ENCODE peak calls at places on chromosomes 2 and 18, in seven cellular contexts. One of them, this sample, is unnamed.

GRCh38 chr18:46166261-46166970 is 62.2 kb downstream of the HAUS1 start:
- DNase-seq in AG10803: no peak
- DNase-seq in epithelial cell of esophagus: no peak
- DNase-seq in OCI-LY7: no peak
- DNase-seq in Kasumi-1: no peak
- DNase-seq in NCI-H1092 treated with DMSO at 0.1 percent for 48 hours: no peak
- DNase-seq in tibial artery: no peak
- DNase-seq in this sample: no peak

GRCh38 chr2:86413296-86414085 is 27.7 kb upstream of the KDM3A start:
- DNase-seq in AG10803: no peak
- DNase-seq in epithelial cell of esophagus: peak
- DNase-seq in OCI-LY7: no peak
- DNase-seq in Kasumi-1: no peak
- DNase-seq in NCI-H1092 treated with DMSO at 0.1 percent for 48 hours: no peak
- DNase-seq in tibial artery: no peak
- DNase-seq in this sample: no peak

GRCh38 chr2:237488295-237488694 is 1.2 kb downstream of the MLPH start:
- DNase-seq in AG10803: no peak
- DNase-seq in epithelial cell of esophagus: no peak
- DNase-seq in OCI-LY7: no peak
- DNase-seq in Kasumi-1: no peak
- DNase-seq in NCI-H1092 treated with DMSO at 0.1 percent for 48 hours: no peak
- DNase-seq in tibial artery: no peak
- DNase-seq in this sample: no peak

GRCh38 chr2:209671280-209671679 is 100.4 kb upstream of the UNC80 start:
- DNase-seq in AG10803: no peak
- DNase-seq in epithelial cell of esophagus: no peak
- DNase-seq in OCI-LY7: no peak
- DNase-seq in Kasumi-1: no peak
- DNase-seq in NCI-H1092 treated with DMSO at 0.1 percent for 48 hours: no peak
- DNase-seq in tibial artery: no peak
- DNase-seq in this sample: peak

GRCh38 chr2:58063641-58064040 is 17.0 kb downstream of the VRK2 start:
- DNase-seq in AG10803: peak
- DNase-seq in epithelial cell of esophagus: peak
- DNase-seq in OCI-LY7: no peak
- DNase-seq in Kasumi-1: no peak
- DNase-seq in NCI-H1092 treated with DMSO at 0.1 percent for 48 hours: no peak
- DNase-seq in tibial artery: no peak
- DNase-seq in this sample: no peak

GRCh38 chr2:203097735-203098134 is 83.1 kb downstream of the NBEAL1 start:
- DNase-seq in AG10803: no peak
- DNase-seq in epithelial cell of esophagus: peak
- DNase-seq in OCI-LY7: no peak
- DNase-seq in Kasumi-1: no peak
- DNase-seq in NCI-H1092 treated with DMSO at 0.1 percent for 48 hours: no peak
- DNase-seq in tibial artery: no peak
- DNase-seq in this sample: no peak

GRCh38 chr2:100178085-100178788 is 35.8 kb upstream of the AFF3 start:
- DNase-seq in AG10803: no peak
- DNase-seq in epithelial cell of esophagus: peak
- DNase-seq in OCI-LY7: peak
- DNase-seq in Kasumi-1: peak
- DNase-seq in NCI-H1092 treated with DMSO at 0.1 percent for 48 hours: no peak
- DNase-seq in tibial artery: no peak
- DNase-seq in this sample: no peak

GRCh38 chr2:130372833-130373807 is 17.3 kb downstream of the PTPN18 start:
- DNase-seq in AG10803: no peak
- DNase-seq in epithelial cell of esophagus: no peak
- DNase-seq in OCI-LY7: peak
- DNase-seq in Kasumi-1: no peak
- DNase-seq in NCI-H1092 treated with DMSO at 0.1 percent for 48 hours: no peak
- DNase-seq in tibial artery: no peak
- DNase-seq in this sample: no peak

GRCh38 chr2:14303366-14304115 is 329.0 kb upstream of the LRATD1 start:
- DNase-seq in AG10803: no peak
- DNase-seq in epithelial cell of esophagus: peak
- DNase-seq in OCI-LY7: peak
- DNase-seq in Kasumi-1: no peak
- DNase-seq in NCI-H1092 treated with DMSO at 0.1 percent for 48 hours: no peak
- DNase-seq in tibial artery: no peak
- DNase-seq in this sample: no peak

GRCh38 chr2:188788621-188789020 is 185.6 kb upstream of the COL3A1 start:
- DNase-seq in AG10803: peak
- DNase-seq in epithelial cell of esophagus: peak
- DNase-seq in OCI-LY7: no peak
- DNase-seq in Kasumi-1: peak
- DNase-seq in NCI-H1092 treated with DMSO at 0.1 percent for 48 hours: no peak
- DNase-seq in tibial artery: peak
- DNase-seq in this sample: no peak

GRCh38 chr18:37634516-37634915 is 68.9 kb upstream of the CELF4 start:
- DNase-seq in AG10803: no peak
- DNase-seq in epithelial cell of esophagus: no peak
- DNase-seq in OCI-LY7: no peak
- DNase-seq in Kasumi-1: no peak
- DNase-seq in NCI-H1092 treated with DMSO at 0.1 percent for 48 hours: no peak
- DNase-seq in tibial artery: no peak
- DNase-seq in this sample: no peak

GRCh38 chr2:159585607-159586006 is 30.7 kb downstream of the BAZ2B start:
- DNase-seq in AG10803: no peak
- DNase-seq in epithelial cell of esophagus: no peak
- DNase-seq in OCI-LY7: no peak
- DNase-seq in Kasumi-1: no peak
- DNase-seq in NCI-H1092 treated with DMSO at 0.1 percent for 48 hours: no peak
- DNase-seq in tibial artery: no peak
- DNase-seq in this sample: no peak

GRCh38 chr18:48023334-48024008 is 93.0 kb upstream of the SMAD2 start:
- DNase-seq in AG10803: peak
- DNase-seq in epithelial cell of esophagus: peak
- DNase-seq in OCI-LY7: peak
- DNase-seq in Kasumi-1: peak
- DNase-seq in NCI-H1092 treated with DMSO at 0.1 percent for 48 hours: peak
- DNase-seq in tibial artery: no peak
- DNase-seq in this sample: no peak

GRCh38 chr2:102620367-102620766 is 1.0 kb downstream of the SLC9A2 start:
- DNase-seq in AG10803: no peak
- DNase-seq in epithelial cell of esophagus: no peak
- DNase-seq in OCI-LY7: no peak
- DNase-seq in Kasumi-1: no peak
- DNase-seq in NCI-H1092 treated with DMSO at 0.1 percent for 48 hours: no peak
- DNase-seq in tibial artery: no peak
- DNase-seq in this sample: no peak

GRCh38 chr2:98472132-98472650 is 27.5 kb downstream of the INPP4A start:
- DNase-seq in AG10803: no peak
- DNase-seq in epithelial cell of esophagus: no peak
- DNase-seq in OCI-LY7: no peak
- DNase-seq in Kasumi-1: no peak
- DNase-seq in NCI-H1092 treated with DMSO at 0.1 percent for 48 hours: no peak
- DNase-seq in tibial artery: no peak
- DNase-seq in this sample: no peak

GRCh38 chr2:220871909-220872308 is 700.2 kb downstream of the EPHA4 start:
- DNase-seq in AG10803: no peak
- DNase-seq in epithelial cell of esophagus: peak
- DNase-seq in OCI-LY7: no peak
- DNase-seq in Kasumi-1: no peak
- DNase-seq in NCI-H1092 treated with DMSO at 0.1 percent for 48 hours: no peak
- DNase-seq in tibial artery: no peak
- DNase-seq in this sample: no peak

GRCh38 chr18:22230403-22231042 is 61.1 kb downstream of the GATA6 start:
- DNase-seq in AG10803: peak
- DNase-seq in epithelial cell of esophagus: peak
- DNase-seq in OCI-LY7: no peak
- DNase-seq in Kasumi-1: no peak
- DNase-seq in NCI-H1092 treated with DMSO at 0.1 percent for 48 hours: no peak
- DNase-seq in tibial artery: no peak
- DNase-seq in this sample: no peak

GRCh38 chr2:86301711-86302202 is 35.7 kb downstream of the REEP1 start:
- DNase-seq in AG10803: no peak
- DNase-seq in epithelial cell of esophagus: no peak
- DNase-seq in OCI-LY7: no peak
- DNase-seq in Kasumi-1: no peak
- DNase-seq in NCI-H1092 treated with DMSO at 0.1 percent for 48 hours: no peak
- DNase-seq in tibial artery: no peak
- DNase-seq in this sample: no peak

GRCh38 chr18:711330-711692 is 1.1 kb downstream of the ENOSF1 start:
- DNase-seq in AG10803: no peak
- DNase-seq in epithelial cell of esophagus: no peak
- DNase-seq in OCI-LY7: no peak
- DNase-seq in Kasumi-1: peak
- DNase-seq in NCI-H1092 treated with DMSO at 0.1 percent for 48 hours: peak
- DNase-seq in tibial artery: no peak
- DNase-seq in this sample: no peak

GRCh38 chr2:24317491-24317920 is 42.8 kb downstream of the ITSN2 start:
- DNase-seq in AG10803: peak
- DNase-seq in epithelial cell of esophagus: no peak
- DNase-seq in OCI-LY7: no peak
- DNase-seq in Kasumi-1: no peak
- DNase-seq in NCI-H1092 treated with DMSO at 0.1 percent for 48 hours: peak
- DNase-seq in tibial artery: no peak
- DNase-seq in this sample: peak

GRCh38 chr18:5543854-5544389 is at the start of gene EPB41L3:
- DNase-seq in AG10803: peak
- DNase-seq in epithelial cell of esophagus: no peak
- DNase-seq in OCI-LY7: no peak
- DNase-seq in Kasumi-1: no peak
- DNase-seq in NCI-H1092 treated with DMSO at 0.1 percent for 48 hours: peak
- DNase-seq in tibial artery: peak
- DNase-seq in this sample: no peak

GRCh38 chr2:235739704-235740415 is 246.0 kb downstream of the AGAP1 start:
- DNase-seq in AG10803: no peak
- DNase-seq in epithelial cell of esophagus: no peak
- DNase-seq in OCI-LY7: no peak
- DNase-seq in Kasumi-1: no peak
- DNase-seq in NCI-H1092 treated with DMSO at 0.1 percent for 48 hours: no peak
- DNase-seq in tibial artery: no peak
- DNase-seq in this sample: no peak